ENCODE peak calls at places on chromosomes 13 and 19, in six cellular contexts. X, O, I, L, B and A are unnamed samples.

GRCh38 chr13:25168800-25169199 is 3.3 kb downstream of the AMER2 start:
- DNase-seq in L (no peak), I (no peak), X (no peak), O (no peak), B (no peak), A (no peak)

GRCh38 chr19:19324059-19324755 is 3.6 kb downstream of the MAU2 start:
- DNase-seq in O (no peak), B (no peak), X (no peak), I (no peak), L (no peak), A (no peak)

GRCh38 chr19:44723952-44724319 is 24.6 kb upstream of the BCL3 start:
- DNase-seq in X (peak), O (peak), B (peak), L (peak), I (peak), A (peak)

GRCh38 chr13:48636550-48636949 is 17.2 kb upstream of the CYSLTR2 start:
- DNase-seq in L (no peak), X (no peak), O (no peak), B (no peak), I (no peak), A (no peak)

GRCh38 chr19:15788594-15789270 is 1.3 kb downstream of the OR10H5 start:
- DNase-seq in O (no peak), X (no peak), L (no peak), I (no peak), B (no peak), A (no peak)

GRCh38 chr19:14769201-14769600 is 9.2 kb downstream of the ADGRE2 start:
- DNase-seq in X (no peak), O (no peak), L (no peak), B (no peak), I (no peak), A (no peak)

GRCh38 chr19:33329727-33330126 is 27.4 kb upstream of the CEBPA start:
- DNase-seq in O (no peak), X (no peak), I (no peak), L (no peak), B (no peak), A (no peak)

GRCh38 chr13:86933676-86934075 is 737.5 kb upstream of the SLITRK5 start:
- DNase-seq in I (no peak), L (peak), X (no peak), O (no peak), B (no peak), A (no peak)

GRCh38 chr13:24073657-24074056 is 86.9 kb upstream of the SPATA13 start:
- DNase-seq in I (no peak), B (no peak), L (no peak), X (no peak), O (no peak), A (no peak)

GRCh38 chr19:5880604-5881078 is 10.3 kb upstream of the FUT5 start:
- DNase-seq in L (peak), X (no peak), B (no peak), O (no peak), I (no peak), A (peak)

GRCh38 chr19:52190679-52191293 is 934 bp downstream of the PPP2R1A start:
- DNase-seq in B (peak), X (no peak), I (peak), O (no peak), L (peak), A (no peak)

GRCh38 chr13:106373989-106374572 is 161.4 kb downstream of the EFNB2 start:
- DNase-seq in X (no peak), O (no peak), L (no peak), I (no peak), B (no peak), A (no peak)

GRCh38 chr13:70098669-70099068 is 9.0 kb upstream of the ATXN8OS start:
- DNase-seq in B (no peak), X (no peak), O (no peak), L (peak), I (no peak), A (no peak)

GRCh38 chr13:48233886-48234488 is 981 bp downstream of the ITM2B start:
- DNase-seq in I (no peak), X (no peak), O (no peak), B (no peak), L (peak), A (peak)

GRCh38 chr13:73212482-73212881 is 153.7 kb downstream of the KLF5 start:
- DNase-seq in O (no peak), B (no peak), X (no peak), I (no peak), L (no peak), A (no peak)

GRCh38 chr13:30927595-30927994 is 4.9 kb upstream of the TEX26 start:
- DNase-seq in L (no peak), X (no peak), I (no peak), B (no peak), O (no peak), A (no peak)

GRCh38 chr19:13640611-13641010 is 123.7 kb upstream of the MRI1 start:
- DNase-seq in B (no peak), I (no peak), L (no peak), O (no peak), X (no peak), A (no peak)

GRCh38 chr13:98014766-98015165 is 61.3 kb downstream of the IPO5 start:
- DNase-seq in X (no peak), I (no peak), L (no peak), O (no peak), B (no peak), A (no peak)

GRCh38 chr19:40982594-40983101 is 8.4 kb upstream of the CYP2B6 start:
- DNase-seq in I (no peak), O (no peak), X (no peak), B (peak), L (peak), A (no peak)

GRCh38 chr19:4976412-4977298 is 7.7 kb downstream of the KDM4B start:
- DNase-seq in X (peak), I (peak), O (no peak), L (peak), B (peak), A (peak)

GRCh38 chr13:73922728-73923393 is 211.3 kb downstream of the KLF12 start:
- DNase-seq in I (no peak), O (no peak), B (no peak), L (no peak), X (no peak), A (no peak)

GRCh38 chr13:45728759-45729158 is 26.6 kb downstream of the CBY2 start:
- DNase-seq in O (peak), X (peak), L (peak), B (peak), I (no peak), A (no peak)

GRCh38 chr13:19910336-19911072 is 47.1 kb upstream of the ZMYM5 start:
- DNase-seq in X (no peak), I (peak), B (no peak), L (no peak), O (no peak), A (no peak)

GRCh38 chr19:39398297-39398864 is 7.2 kb downstream of the MED29 start:
- DNase-seq in I (peak), B (no peak), L (no peak), O (no peak), X (peak), A (no peak)

GRCh38 chr19:19554074-19555023 is 16.3 kb downstream of the CILP2 start:
- DNase-seq in X (peak), L (peak), O (peak), B (peak), I (peak), A (no peak)

GRCh38 chr19:51156710-51157109 is 14.6 kb downstream of the SIGLEC7 start:
- DNase-seq in B (no peak), L (no peak), O (no peak), X (no peak), I (no peak), A (no peak)

GRCh38 chr19:52492991-52493470 is 34.4 kb upstream of the ZNF808 start:
- DNase-seq in B (peak), X (peak), L (peak), O (no peak), I (no peak), A (no peak)

GRCh38 chr19:19461671-19462622 is 53.4 kb downstream of the TSSK6 start:
- DNase-seq in I (peak), B (peak), O (no peak), L (peak), X (peak), A (peak)

GRCh38 chr13:75495938-75496337 is 14.0 kb upstream of the TBC1D4 start:
- DNase-seq in L (no peak), B (no peak), X (no peak), O (no peak), I (no peak), A (no peak)

GRCh38 chr13:96229356-96229755 is 139.4 kb downstream of the HS6ST3 start:
- DNase-seq in B (no peak), I (no peak), L (peak), X (peak), O (no peak), A (peak)

GRCh38 chr13:40595693-40596092 is 70.7 kb downstream of the FOXO1 start:
- DNase-seq in B (no peak), I (no peak), O (no peak), L (no peak), X (no peak), A (no peak)

GRCh38 chr19:40588110-40588854 is 11.6 kb downstream of the SHKBP1 start:
- DNase-seq in O (no peak), B (no peak), I (no peak), L (no peak), X (no peak), A (no peak)

GRCh38 chr19:8481191-8481590 is 21.2 kb downstream of the PRAM1 start:
- DNase-seq in L (no peak), O (no peak), B (no peak), X (no peak), I (no peak), A (no peak)

GRCh38 chr13:32726374-32727037 is 140.3 kb downstream of the PDS5B start:
- DNase-seq in X (no peak), B (no peak), L (no peak), O (no peak), I (no peak), A (no peak)

GRCh38 chr19:28221736-28222135 is 991.2 kb downstream of the UQCRFS1 start:
- DNase-seq in L (no peak), X (no peak), B (no peak), I (no peak), O (no peak), A (no peak)

GRCh38 chr19:28218728-28219127 is 994.2 kb downstream of the UQCRFS1 start:
- DNase-seq in X (no peak), I (no peak), L (no peak), B (no peak), O (no peak), A (no peak)

GRCh38 chr19:28213476-28214082 is 999.4 kb downstream of the UQCRFS1 start:
- DNase-seq in I (no peak), B (no peak), O (no peak), X (peak), L (peak), A (no peak)

DNA sequence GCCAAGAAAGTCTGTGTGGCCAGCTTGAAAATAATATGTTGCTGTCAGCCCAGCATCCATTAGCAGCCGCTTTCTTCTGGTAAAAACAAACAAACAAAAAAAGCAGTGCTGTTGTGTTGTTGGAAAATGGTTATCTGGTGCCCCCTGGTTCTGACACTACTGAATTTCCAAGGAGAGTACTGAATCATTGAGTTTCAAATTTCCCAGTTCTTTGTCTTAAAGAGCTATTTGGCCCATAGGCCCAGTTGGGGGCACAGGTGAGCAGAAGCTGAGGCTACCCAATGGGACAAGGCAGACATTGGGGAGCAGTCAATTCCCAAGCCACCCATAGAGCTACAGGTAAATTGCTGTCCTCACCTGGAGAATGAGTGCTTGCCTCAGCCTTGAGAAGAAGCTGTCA is 995.9 kb downstream of the UQCRFS1 start:
- DNase-seq in B (peak), X (no peak), L (peak), I (no peak), O (no peak), A (no peak)
- TF ChIP-seq POLR2AphosphoS5 in B (no peak), X (no peak), L (no peak), I (no peak), O (no peak), A (no peak)

GRCh38 chr13:66489586-66489985 is 740.5 kb downstream of the PCDH9 start:
- DNase-seq in B (no peak), O (no peak), X (no peak), L (no peak), I (no peak), A (no peak)

GRCh38 chr13:66489172-66489571 is 741.0 kb downstream of the PCDH9 start:
- DNase-seq in O (no peak), L (no peak), B (no peak), I (no peak), X (no peak), A (no peak)

GRCh38 chr13:66491241-66491640 is 738.9 kb downstream of the PCDH9 start:
- DNase-seq in X (no peak), I (no peak), B (no peak), O (no peak), L (no peak), A (no peak)

DNA sequence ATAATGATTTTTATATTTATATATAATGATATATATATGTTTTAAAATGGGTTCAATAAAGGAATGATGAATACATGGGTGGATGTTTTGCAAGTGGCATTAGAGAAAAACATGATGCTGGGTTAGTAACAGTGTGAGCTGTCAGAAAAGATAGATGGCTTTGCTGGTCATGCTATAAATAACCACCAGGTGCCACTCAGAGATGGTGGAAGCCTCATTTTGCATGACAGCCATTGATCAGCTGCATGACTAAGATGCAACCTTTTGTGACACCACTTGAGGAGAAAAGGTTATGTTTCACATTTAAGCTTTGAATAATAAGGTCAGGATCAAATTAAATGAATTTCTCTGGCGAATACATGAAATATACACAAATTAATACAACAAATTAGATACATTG is 737.7 kb downstream of the PCDH9 start:
- DNase-seq in X (peak), B (no peak), O (no peak), L (peak), I (no peak), A (no peak)
- TF ChIP-seq POLR2AphosphoS5 in X (no peak), B (no peak), O (no peak), L (no peak), I (no peak), A (no peak)

GRCh38 chr13:90105881-90106496 is 1241.5 kb upstream of the MIR17HG start:
- DNase-seq in B (no peak), I (no peak), O (no peak), X (no peak), L (no peak), A (no peak)
- TF ChIP-seq POLR2AphosphoS5 in B (no peak), I (no peak), O (no peak), X (no peak), L (no peak), A (no peak)

GRCh38 chr19:47483800-47484690 is at the start of gene KPTN:
- DNase-seq in O (peak), B (peak), I (peak), L (peak), X (peak), A (peak)
- TF ChIP-seq POLR2AphosphoS5 in O (no peak), B (peak), I (peak), L (peak), X (peak), A (peak)

DNA sequence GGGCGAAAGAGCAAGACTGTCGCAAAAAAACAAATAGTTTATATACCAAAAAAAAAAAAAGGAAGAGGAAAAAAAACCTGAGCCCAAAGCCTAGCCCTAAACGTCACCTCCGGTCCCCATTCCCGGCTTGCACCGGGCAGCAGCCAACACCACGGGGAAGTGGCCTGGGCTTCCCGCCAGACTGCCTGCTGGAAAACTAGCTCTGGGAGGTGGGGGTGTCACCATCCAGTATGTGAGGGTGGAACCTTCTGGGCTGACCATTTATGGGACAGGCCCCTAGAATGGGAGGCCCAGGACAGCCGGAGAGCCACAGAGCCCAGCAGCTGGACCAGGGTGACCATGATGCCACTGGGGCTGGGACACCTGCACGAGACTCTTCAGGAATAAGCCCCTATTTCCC is 37.3 kb downstream of the IL12RB1 start:
- DNase-seq in L (no peak), X (no peak), B (no peak), O (no peak), I (peak), A (peak)
- TF ChIP-seq POLR2AphosphoS5 in L (no peak), X (no peak), B (no peak), O (no peak), I (peak), A (peak)

DNA sequence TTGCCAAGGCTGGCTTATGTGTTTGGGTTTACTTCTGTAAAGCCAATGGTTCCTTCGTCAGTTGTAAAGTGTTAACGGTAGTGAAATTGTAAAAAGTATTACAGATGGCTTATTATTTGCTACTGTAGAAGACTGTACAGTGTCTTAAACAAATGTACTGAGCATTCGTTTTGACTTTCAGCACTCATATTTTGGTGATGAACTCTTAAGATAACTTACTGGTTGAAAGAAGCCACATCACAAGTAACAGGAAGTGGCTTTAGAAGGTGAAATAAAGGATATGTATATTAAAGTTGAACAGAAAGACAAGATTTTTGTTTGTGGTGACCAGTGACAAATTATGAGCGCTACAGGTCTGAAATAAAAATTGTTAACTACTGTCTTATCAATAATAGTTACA is 64.2 kb downstream of the URI1 start:
- DNase-seq in L (no peak), X (no peak), I (no peak), B (no peak), O (no peak), A (no peak)
- TF ChIP-seq POLR2AphosphoS5 in L (no peak), X (no peak), I (no peak), B (no peak), O (no peak), A (no peak)

GRCh38 chr19:3469638-3470499 is 10.5 kb downstream of the SMIM24 start:
- DNase-seq in O (no peak), L (no peak), X (no peak), B (no peak), I (no peak), A (no peak)
- TF ChIP-seq POLR2AphosphoS5 in O (peak), L (no peak), X (peak), B (no peak), I (no peak), A (no peak)

GRCh38 chr19:46471116-46471733 is at the start of gene PNMA8A:
- DNase-seq in B (peak), X (peak), L (peak), I (peak), O (no peak), A (no peak)
- TF ChIP-seq POLR2AphosphoS5 in B (no peak), X (no peak), L (peak), I (no peak), O (no peak), A (no peak)

GRCh38 chr19:10416380-10417257 is 3.7 kb upstream of the PDE4A start:
- DNase-seq in L (peak), B (peak), X (peak), O (peak), I (peak), A (peak)
- TF ChIP-seq POLR2AphosphoS5 in L (peak), B (no peak), X (no peak), O (no peak), I (no peak), A (peak)

GRCh38 chr13:112531263-112531794 is 56.6 kb downstream of the TUBGCP3 start:
- DNase-seq in I (no peak), O (no peak), X (no peak), B (no peak), L (no peak), A (no peak)
- TF ChIP-seq POLR2AphosphoS5 in I (no peak), O (no peak), X (no peak), B (no peak), L (no peak), A (no peak)